ENCODE peak calls at places on chromosomes 4 and X, in four cellular contexts. One of them, this sample, is unnamed.
A peak's percentile ranks its signal among the peaks of the same experiment; 100 is the strongest.

GRCh38 chr4:10003666-10004065 is 17.6 kb downstream of the SLC2A9 start:
- DNase-seq in HFF-Myc: no peak
- DNase-seq in heart right ventricle: no peak
- DNase-seq in GM10248: no peak
- DNase-seq in this sample: no peak

GRCh38 chr4:169079942-169080827 is 70.1 kb upstream of the CBR4 start:
- DNase-seq in GM10248: peak; percentile 61
- DNase-seq in heart right ventricle: peak; percentile 31
- DNase-seq in HFF-Myc: no peak
- DNase-seq in this sample: no peak

GRCh38 chr4:55857586-55857985 is 4.1 kb downstream of the EXOC1 start:
- DNase-seq in heart right ventricle: no peak
- DNase-seq in GM10248: no peak
- DNase-seq in HFF-Myc: no peak
- DNase-seq in this sample: no peak

GRCh38 chrX:144791298-144791697 is 456.0 kb upstream of the SPANXN1 start:
- DNase-seq in HFF-Myc: no peak
- DNase-seq in GM10248: no peak
- DNase-seq in heart right ventricle: no peak
- DNase-seq in this sample: no peak

GRCh38 chr4:179521937-179522336 is 2079.7 kb upstream of the AGA start:
- DNase-seq in GM10248: no peak
- DNase-seq in heart right ventricle: no peak
- DNase-seq in HFF-Myc: no peak
- DNase-seq in this sample: no peak

GRCh38 chrX:39854772-39855747 is 242.7 kb downstream of the BCOR start:
- DNase-seq in heart right ventricle: no peak
- DNase-seq in GM10248: peak; percentile 64
- DNase-seq in HFF-Myc: no peak
- DNase-seq in this sample: no peak

GRCh38 chrX:48972214-48973164 is 845 bp upstream of the KCND1 start:
- DNase-seq in heart right ventricle: peak; percentile 13
- DNase-seq in GM10248: peak; percentile 40
- DNase-seq in HFF-Myc: no peak
- DNase-seq in this sample: peak; percentile 41

GRCh38 chr4:24042094-24042493 is 152.2 kb upstream of the PPARGC1A start:
- DNase-seq in heart right ventricle: no peak
- DNase-seq in HFF-Myc: peak; percentile 88
- DNase-seq in GM10248: no peak
- DNase-seq in this sample: no peak

GRCh38 chr4:102076622-102077021 is 268.7 kb downstream of the SLC39A8 start:
- DNase-seq in heart right ventricle: no peak
- DNase-seq in HFF-Myc: no peak
- DNase-seq in GM10248: no peak
- DNase-seq in this sample: no peak

GRCh38 chr4:6427439-6428090 is 44.8 kb downstream of the PPP2R2C start:
- DNase-seq in HFF-Myc: no peak
- DNase-seq in heart right ventricle: no peak
- DNase-seq in GM10248: no peak
- DNase-seq in this sample: no peak

GRCh38 chr4:182975806-182976205 is 58.6 kb upstream of the DCTD start:
- DNase-seq in GM10248: no peak
- DNase-seq in heart right ventricle: no peak
- DNase-seq in HFF-Myc: peak; percentile 62
- DNase-seq in this sample: no peak

GRCh38 chr4:85591361-85592098 is 116.6 kb downstream of the ARHGAP24 start:
- DNase-seq in heart right ventricle: no peak
- DNase-seq in HFF-Myc: no peak
- DNase-seq in GM10248: no peak
- DNase-seq in this sample: no peak

GRCh38 chr4:4801013-4801412 is 58.5 kb upstream of the MSX1 start:
- DNase-seq in heart right ventricle: no peak
- DNase-seq in GM10248: no peak
- DNase-seq in HFF-Myc: no peak
- DNase-seq in this sample: no peak

GRCh38 chr4:79695848-79696247 is 287.8 kb upstream of the GK2 start:
- DNase-seq in heart right ventricle: no peak
- DNase-seq in HFF-Myc: no peak
- DNase-seq in GM10248: no peak
- DNase-seq in this sample: no peak

GRCh38 chr4:11489449-11490083 is 60.9 kb upstream of the HS3ST1 start:
- DNase-seq in GM10248: no peak
- DNase-seq in heart right ventricle: no peak
- DNase-seq in HFF-Myc: no peak
- DNase-seq in this sample: no peak

GRCh38 chr4:52126946-52127345 is 75.8 kb downstream of the SPATA18 start:
- DNase-seq in GM10248: no peak
- DNase-seq in HFF-Myc: no peak
- DNase-seq in heart right ventricle: no peak
- DNase-seq in this sample: no peak

GRCh38 chr4:52957791-52958190 is 95.7 kb downstream of the RASL11B start:
- DNase-seq in HFF-Myc: no peak
- DNase-seq in heart right ventricle: no peak
- DNase-seq in GM10248: no peak
- DNase-seq in this sample: no peak

GRCh38 chr4:91990726-91991125 is 313.0 kb upstream of the GRID2 start:
- DNase-seq in HFF-Myc: no peak
- DNase-seq in heart right ventricle: no peak
- DNase-seq in GM10248: no peak
- DNase-seq in this sample: no peak

GRCh38 chrX:80489166-80489565 is 68.9 kb downstream of the TENT5D start:
- DNase-seq in GM10248: no peak
- DNase-seq in HFF-Myc: no peak
- DNase-seq in heart right ventricle: no peak
- DNase-seq in this sample: no peak

GRCh38 chrX:152869972-152870371 is 27.9 kb upstream of the ZNF185 start:
- DNase-seq in HFF-Myc: no peak
- DNase-seq in heart right ventricle: no peak
- DNase-seq in GM10248: no peak
- DNase-seq in this sample: no peak

GRCh38 chr4:167290684-167291083 is 56.4 kb upstream of the SPOCK3 start:
- DNase-seq in GM10248: no peak
- DNase-seq in heart right ventricle: no peak
- DNase-seq in HFF-Myc: no peak
- DNase-seq in this sample: no peak

GRCh38 chr4:185481390-185481789 is 9.9 kb upstream of the CCDC110 start:
- DNase-seq in HFF-Myc: no peak
- DNase-seq in GM10248: no peak
- DNase-seq in heart right ventricle: no peak
- DNase-seq in this sample: no peak

GRCh38 chr4:53763813-53764597 is 172.7 kb upstream of the LNX1 start:
- DNase-seq in GM10248: no peak
- DNase-seq in HFF-Myc: peak; percentile 20
- DNase-seq in heart right ventricle: no peak
- DNase-seq in this sample: no peak

GRCh38 chr4:100590308-100590707 is 72.5 kb upstream of the EMCN start:
- DNase-seq in heart right ventricle: no peak
- DNase-seq in GM10248: no peak
- DNase-seq in HFF-Myc: no peak
- DNase-seq in this sample: no peak

GRCh38 chr4:53055274-53055673 is 193.2 kb downstream of the RASL11B start:
- DNase-seq in HFF-Myc: peak; percentile 85
- DNase-seq in heart right ventricle: no peak
- DNase-seq in GM10248: no peak
- DNase-seq in this sample: no peak

GRCh38 chr4:82680834-82681233 is 117.8 kb downstream of the SCD5 start:
- DNase-seq in HFF-Myc: no peak
- DNase-seq in heart right ventricle: no peak
- DNase-seq in GM10248: no peak
- DNase-seq in this sample: no peak

GRCh38 chrX:68868902-68869800 is 40.3 kb downstream of the EFNB1 start:
- DNase-seq in heart right ventricle: no peak
- DNase-seq in GM10248: no peak
- DNase-seq in HFF-Myc: no peak
- DNase-seq in this sample: no peak

GRCh38 chrX:37825225-37825842 is 22.0 kb downstream of the DYNLT3 start:
- DNase-seq in heart right ventricle: peak; percentile 5
- DNase-seq in HFF-Myc: no peak
- DNase-seq in GM10248: peak; percentile 17
- DNase-seq in this sample: peak; percentile 28

GRCh38 chrX:44903107-44903506 is 30.1 kb downstream of the KDM6A start:
- DNase-seq in HFF-Myc: no peak
- DNase-seq in heart right ventricle: no peak
- DNase-seq in GM10248: no peak
- DNase-seq in this sample: no peak

GRCh38 chrX:44903842-44904530 is 31.0 kb downstream of the KDM6A start:
- DNase-seq in GM10248: no peak
- DNase-seq in HFF-Myc: no peak
- DNase-seq in heart right ventricle: no peak
- DNase-seq in this sample: no peak

GRCh38 chrX:44906041-44906440 is 33.1 kb downstream of the KDM6A start:
- DNase-seq in heart right ventricle: no peak
- DNase-seq in GM10248: no peak
- DNase-seq in HFF-Myc: no peak
- DNase-seq in this sample: no peak

GRCh38 chrX:44906542-44906941 is 33.6 kb downstream of the KDM6A start:
- DNase-seq in HFF-Myc: no peak
- DNase-seq in heart right ventricle: no peak
- DNase-seq in GM10248: no peak
- DNase-seq in this sample: no peak

DNA sequence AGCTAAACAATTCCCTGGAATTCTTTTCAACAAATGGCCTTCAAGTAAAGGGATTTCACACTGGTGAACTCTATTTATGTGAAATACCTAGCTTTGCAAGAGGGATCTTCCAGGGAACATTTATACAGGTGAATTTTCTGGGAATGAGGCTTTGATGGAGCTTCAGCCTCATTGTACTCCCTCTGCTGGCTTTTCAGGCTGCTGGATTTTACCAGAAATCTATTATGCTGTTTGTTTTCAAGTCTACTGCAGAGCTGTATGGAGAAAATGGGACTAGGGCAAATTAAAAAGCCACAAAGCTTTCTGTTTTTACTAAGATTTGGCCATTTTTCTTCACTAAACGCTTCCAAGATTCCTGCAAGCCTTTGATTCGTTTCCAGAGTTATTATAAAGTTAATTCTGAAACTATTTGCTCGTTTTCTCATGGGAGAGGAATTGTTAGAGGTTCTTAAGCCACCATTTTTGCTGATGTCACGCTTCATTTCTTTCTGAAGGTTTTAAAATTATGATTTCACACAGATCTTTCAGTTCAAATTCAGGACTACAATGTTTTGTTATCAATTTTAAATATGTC is 31.6 kb downstream of the KDM6A start:
- DNase-seq in GM10248: no peak
- DNase-seq in heart right ventricle: no peak
- DNase-seq in HFF-Myc: no peak
- DNase-seq in this sample: no peak
- TF ChIP-seq CTCF in GM10248: no peak
- TF ChIP-seq CTCF in heart right ventricle: no peak
- TF ChIP-seq CTCF in HFF-Myc: peak; percentile 4
- TF ChIP-seq CTCF in this sample: no peak

GRCh38 chr4:139768913-139769312 is 103.3 kb downstream of the MGST2 start:
- DNase-seq in GM10248: no peak
- DNase-seq in heart right ventricle: no peak
- DNase-seq in HFF-Myc: no peak
- DNase-seq in this sample: no peak
- TF ChIP-seq CTCF in GM10248: no peak
- TF ChIP-seq CTCF in heart right ventricle: no peak
- TF ChIP-seq CTCF in HFF-Myc: no peak
- TF ChIP-seq CTCF in this sample: peak; percentile 51

GRCh38 chr4:147407261-147408045 is 73.4 kb upstream of the EDNRA start:
- DNase-seq in HFF-Myc: no peak
- DNase-seq in heart right ventricle: peak; percentile 14
- DNase-seq in GM10248: no peak
- DNase-seq in this sample: no peak
- TF ChIP-seq CTCF in HFF-Myc: peak; percentile 68
- TF ChIP-seq CTCF in heart right ventricle: peak; percentile 11
- TF ChIP-seq CTCF in GM10248: peak; percentile 32
- TF ChIP-seq CTCF in this sample: peak; percentile 54

GRCh38 chr4:7595883-7596535 is 161.3 kb upstream of the PSAPL1 start:
- DNase-seq in HFF-Myc: no peak
- DNase-seq in heart right ventricle: peak; percentile 48
- DNase-seq in GM10248: no peak
- DNase-seq in this sample: no peak

GRCh38 chr4:7590205-7590604 is 155.5 kb upstream of the PSAPL1 start:
- DNase-seq in heart right ventricle: no peak
- DNase-seq in GM10248: no peak
- DNase-seq in HFF-Myc: no peak
- DNase-seq in this sample: no peak

GRCh38 chr4:7597281-7597680 is 162.6 kb upstream of the PSAPL1 start:
- DNase-seq in HFF-Myc: no peak
- DNase-seq in GM10248: no peak
- DNase-seq in heart right ventricle: no peak
- DNase-seq in this sample: no peak

GRCh38 chr4:7591409-7592063 is 156.8 kb upstream of the PSAPL1 start:
- DNase-seq in GM10248: no peak
- DNase-seq in HFF-Myc: no peak
- DNase-seq in heart right ventricle: no peak
- DNase-seq in this sample: no peak

DNA sequence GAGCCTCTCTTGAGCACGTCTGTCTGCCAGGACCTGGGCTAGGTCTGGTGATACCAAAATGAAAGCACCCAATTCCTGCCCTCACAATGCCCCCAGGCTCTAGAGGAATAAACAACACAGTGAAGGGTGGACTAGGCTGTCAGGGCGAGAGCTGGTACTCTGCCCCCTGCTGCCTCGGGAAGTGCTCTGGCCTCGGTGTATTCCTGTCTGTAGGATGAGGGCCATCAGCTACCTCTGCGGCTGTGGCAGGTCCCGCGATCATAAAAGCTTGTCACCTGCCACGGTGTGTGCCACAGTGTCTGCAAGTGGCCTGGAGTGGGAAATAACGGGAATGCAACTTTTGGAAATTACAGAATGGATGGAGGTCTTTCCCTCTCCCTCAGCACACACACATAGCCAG is 159.3 kb upstream of the PSAPL1 start:
- DNase-seq in GM10248: no peak
- DNase-seq in HFF-Myc: no peak
- DNase-seq in heart right ventricle: no peak
- DNase-seq in this sample: no peak
- TF ChIP-seq CTCF in GM10248: no peak
- TF ChIP-seq CTCF in HFF-Myc: peak; percentile 21
- TF ChIP-seq CTCF in heart right ventricle: no peak
- TF ChIP-seq CTCF in this sample: no peak

This sample was measured in endothelial cell.